ENCODE peak calls at places on chromosome 22, in eight cellular contexts. C, E, U, A, K, B, F and Q are unnamed samples.

GRCh38 chr22:31039393-31039792 is 41.7 kb upstream of the SMTN start:
- DNase-seq in C (no peak), E (peak), U (no peak), A (no peak), K (no peak), B (no peak), F (peak), Q (no peak)

GRCh38 chr22:50728523-50728931 is 9.5 kb upstream of the ACR start:
- DNase-seq in C (no peak), E (no peak), U (no peak), A (no peak), K (no peak), B (no peak), F (no peak), Q (no peak)

GRCh38 chr22:41048791-41049717 is 43.3 kb upstream of the EP300 start:
- DNase-seq in C (peak), E (peak), U (no peak), A (no peak), K (no peak), B (peak), F (peak), Q (peak)

GRCh38 chr22:36781656-36782627 is 6.0 kb upstream of the IFT27 start:
- DNase-seq in C (peak), E (peak), U (peak), A (peak), K (peak), B (peak), F (peak), Q (peak)

GRCh38 chr22:24697671-24698082 is 76.8 kb downstream of the PIWIL3 start:
- DNase-seq in C (no peak), E (no peak), U (no peak), A (no peak), K (no peak), B (no peak), F (no peak), Q (no peak)

GRCh38 chr22:21965762-21966288 is 13.2 kb upstream of the PPM1F start:
- DNase-seq in C (no peak), E (no peak), U (no peak), A (no peak), K (no peak), B (no peak), F (no peak), Q (no peak)

GRCh38 chr22:18013436-18013835 is 10.9 kb downstream of the MICAL3 start:
- DNase-seq in C (no peak), E (no peak), U (no peak), A (no peak), K (no peak), B (no peak), F (no peak), Q (no peak)

GRCh38 chr22:36900880-36901279 is 12.5 kb upstream of the CSF2RB start:
- DNase-seq in C (no peak), E (no peak), U (no peak), A (no peak), K (no peak), B (no peak), F (no peak), Q (no peak)